ENCODE peak calls at places on chromosome 11, in five cellular contexts. T is ELR, B is brain microvascular endothelial cell, Z is fibroblast of the conjunctiva, G is activated T-cell treated with anti-CD3 and anti-CD28 coated beads for 48 hours. N is an unnamed sample.

GRCh38 chr11:128207861-128208321 is 379.5 kb downstream of the ETS1 start:
- DNase-seq in T (peak), B (peak), Z (peak), G (no peak), N (no peak)

GRCh38 chr11:5690216-5690615 is 626 bp downstream of the TRIM22 start:
- DNase-seq in T (no peak), B (peak), Z (no peak), G (no peak), N (no peak)

GRCh38 chr11:66951927-66952337 is 6.3 kb downstream of the PC start:
- DNase-seq in T (no peak), B (no peak), Z (no peak), G (no peak), N (no peak)

GRCh38 chr11:126837581-126837980 is 163.0 kb downstream of the KIRREL3 start:
- DNase-seq in T (no peak), B (no peak), Z (no peak), G (no peak), N (no peak)

GRCh38 chr11:10752061-10752460 is 1.0 kb downstream of the CTR9 start:
- DNase-seq in T (no peak), B (no peak), Z (no peak), G (no peak), N (peak)

GRCh38 chr11:76665921-76666351 is 4.6 kb downstream of the LRRC32 start:
- DNase-seq in T (no peak), B (no peak), Z (no peak), G (no peak), N (no peak)

GRCh38 chr11:2395856-2396255 is 4.7 kb upstream of the TSSC4 start:
- DNase-seq in T (no peak), B (no peak), Z (no peak), G (no peak), N (no peak)

GRCh38 chr11:101516546-101516945 is 67.3 kb downstream of the TRPC6 start:
- DNase-seq in T (no peak), B (no peak), Z (no peak), G (no peak), N (no peak)

GRCh38 chr11:27520226-27520625 is 13.7 kb upstream of the LIN7C start:
- DNase-seq in T (no peak), B (no peak), Z (no peak), G (no peak), N (no peak)

GRCh38 chr11:3855808-3856491 is 486 bp downstream of the STIM1 start:
- DNase-seq in T (peak), B (no peak), Z (no peak), G (peak), N (peak)

GRCh38 chr11:66543263-66544107 is 2.4 kb downstream of the ZDHHC24 start:
- DNase-seq in T (peak), B (peak), Z (peak), G (peak), N (no peak)

GRCh38 chr11:35619030-35619753 is 932 bp downstream of the FJX1 start:
- DNase-seq in T (peak), B (peak), Z (peak), G (peak), N (peak)

GRCh38 chr11:102599642-102600261 is 25.4 kb downstream of the MMP20 start:
- DNase-seq in T (peak), B (peak), Z (peak), G (no peak), N (peak)

GRCh38 chr11:112928136-112928535 is 33.1 kb upstream of the NCAM1 start:
- DNase-seq in T (no peak), B (no peak), Z (no peak), G (no peak), N (no peak)

N was measured in RKO.